ENCODE peak calls at places on chromosomes 16 and 17, in seven cellular contexts. I is amniotic epithelial cell, X is iPS-NIHi11, L is lung, F is Daoy, U is NCI-H345, H is HS-5. D is an unnamed sample.

GRCh38 chr17:77319211-77320031 is 178.7 kb downstream of the SEC14L1 start:
- DNase-seq in F (peak), U (no peak), X (no peak), H (peak), L (peak), I (peak), D (no peak)

GRCh38 chr16:6266703-6267102 is 1065.9 kb upstream of the RBFOX1 start:
- DNase-seq in F (no peak), X (no peak), L (no peak), U (no peak), H (no peak), I (no peak), D (no peak)

GRCh38 chr16:88685156-88686061 is 898 bp downstream of the SNAI3 start:
- DNase-seq in I (peak), U (no peak), L (no peak), F (peak), X (peak), H (no peak), D (no peak)

GRCh38 chr16:2740476-2740875 is 12.0 kb upstream of the SRRM2 start:
- DNase-seq in I (no peak), H (no peak), U (no peak), X (no peak), F (no peak), L (no peak), D (no peak)

GRCh38 chr16:11016524-11016988 is 72.2 kb downstream of the CLEC16A start:
- DNase-seq in L (no peak), H (no peak), F (no peak), X (no peak), U (peak), I (peak), D (no peak)

GRCh38 chr17:30191072-30191471 is 44.4 kb downstream of the SLC6A4 start:
- DNase-seq in U (no peak), F (no peak), X (no peak), L (no peak), I (no peak), H (no peak), D (no peak)

GRCh38 chr17:80185968-80186367 is 16.1 kb downstream of the CARD14 start:
- DNase-seq in H (no peak), U (no peak), I (no peak), X (no peak), F (no peak), L (no peak), D (no peak)

GRCh38 chr17:18280239-18280638 is 19.8 kb downstream of the MIEF2 start:
- DNase-seq in H (no peak), X (no peak), L (peak), U (no peak), F (no peak), I (no peak), D (no peak)

GRCh38 chr17:19332371-19333131 is 30.0 kb downstream of the B9D1 start:
- DNase-seq in H (no peak), L (no peak), F (no peak), X (no peak), U (no peak), I (no peak), D (no peak)

D was measured in astrocyte of the cerebellum.